ENCODE peak calls at places on chromosomes 1 and 21, in four cellular contexts. K is activated CD4-positive, alpha-beta T cell treated with anti-CD3 and anti-CD28 coated beads, Interleukin-2, amount 10 ng/mL, durations not matched to agents 24 days and 14 days; N is LoVo; W is HCEC 1CT. V is an unnamed sample.

GRCh38 chr1:203057831-203058673 is 27.8 kb downstream of the MYOG start:
- DNase-seq in W (no peak), N (no peak), K (no peak), V (no peak)

GRCh38 chr1:231165371-231165770 is 3.5 kb downstream of the TRIM67 start:
- DNase-seq in K (no peak), N (no peak), W (peak), V (peak)

GRCh38 chr1:156508205-156508954 is 7.8 kb upstream of the MEF2D start:
- DNase-seq in K (peak), W (peak), N (no peak), V (no peak)

GRCh38 chr1:55542901-55543504 is 327.8 kb upstream of the USP24 start:
- DNase-seq in W (peak), K (no peak), N (peak), V (peak)

GRCh38 chr1:177589166-177589565 is 380.7 kb downstream of the SEC16B start:
- DNase-seq in W (no peak), K (no peak), N (no peak), V (no peak)

GRCh38 chr1:94332952-94333351 is 85.2 kb upstream of the ABCD3 start:
- DNase-seq in W (peak), N (no peak), K (no peak), V (peak)

GRCh38 chr1:59077739-59078503 is 219.0 kb upstream of the FGGY start:
- DNase-seq in W (no peak), N (no peak), K (no peak), V (no peak)

GRCh38 chr1:31423418-31423947 is 10.5 kb downstream of the SERINC2 start:
- DNase-seq in W (no peak), K (no peak), N (no peak), V (no peak)

GRCh38 chr21:41612674-41613250 is 104.8 kb upstream of the TMPRSS2 start:
- DNase-seq in K (peak), N (peak), W (no peak), V (peak)

GRCh38 chr1:92961896-92962752 is 862 bp upstream of the DIPK1A start:
- DNase-seq in N (peak), K (peak), W (peak), V (peak)

GRCh38 chr1:223180803-223181321 is 37.8 kb upstream of the TLR5 start:
- DNase-seq in K (no peak), N (no peak), W (no peak), V (no peak)

GRCh38 chr1:183577897-183578470 is 12.3 kb downstream of the NCF2 start:
- DNase-seq in K (no peak), N (no peak), W (no peak), V (no peak)

GRCh38 chr1:51296379-51297357 is 33.7 kb downstream of the TTC39A start:
- DNase-seq in K (peak), N (peak), W (peak), V (peak)

GRCh38 chr1:167499657-167500056 is 18.7 kb downstream of the CD247 start:
- DNase-seq in W (no peak), K (peak), N (no peak), V (no peak)

GRCh38 chr1:6591222-6591621 is 11.4 kb downstream of the ZBTB48 start:
- DNase-seq in W (no peak), N (no peak), K (no peak), V (no peak)

GRCh38 chr1:62466982-62467532 is 30.2 kb downstream of the USP1 start:
- DNase-seq in N (no peak), W (no peak), K (no peak), V (no peak)

GRCh38 chr1:4637616-4638346 is 16.6 kb upstream of the AJAP1 start:
- DNase-seq in N (no peak), K (no peak), W (no peak), V (no peak)

GRCh38 chr1:12179111-12179519 is 12.3 kb downstream of the TNFRSF1B start:
- DNase-seq in K (peak), N (no peak), W (no peak), V (peak)

GRCh38 chr21:38531610-38532009 is 33.3 kb upstream of the ERG start:
- DNase-seq in K (no peak), W (no peak), N (no peak), V (no peak)

GRCh38 chr1:200774311-200774710 is 35.6 kb downstream of the CAMSAP2 start:
- DNase-seq in W (no peak), N (no peak), K (no peak), V (no peak)

GRCh38 chr1:209815931-209816338 is 10.0 kb upstream of the IRF6 start:
- DNase-seq in N (no peak), W (no peak), K (no peak), V (no peak)

GRCh38 chr1:2300004-2300771 is 72.1 kb downstream of the SKI start:
- DNase-seq in W (no peak), K (peak), N (no peak), V (peak)

GRCh38 chr21:43936186-43936967 is 71.4 kb downstream of the AGPAT3 start:
- DNase-seq in N (no peak), K (no peak), W (no peak), V (no peak)

GRCh38 chr1:216314369-216315095 is 108.7 kb downstream of the USH2A start:
- DNase-seq in W (peak), K (no peak), N (no peak), V (peak)

GRCh38 chr1:185961664-185962063 is 227.5 kb downstream of the HMCN1 start:
- DNase-seq in W (no peak), N (no peak), K (no peak), V (no peak)

GRCh38 chr1:10969267-10969970 is 43.0 kb upstream of the TARDBP start:
- DNase-seq in N (no peak), W (no peak), K (no peak), V (no peak)

GRCh38 chr1:223393275-223394214 is at the start of gene CCDC185:
- DNase-seq in N (no peak), K (no peak), W (no peak), V (no peak)

GRCh38 chr21:33650230-33650629 is 7.9 kb downstream of the ITSN1 start:
- DNase-seq in N (no peak), K (no peak), W (no peak), V (no peak)

GRCh38 chr1:23122023-23122738 is 46.5 kb downstream of the LUZP1 start:
- DNase-seq in N (no peak), W (peak), K (no peak), V (no peak)

GRCh38 chr1:12177999-12178441 is 11.2 kb downstream of the TNFRSF1B start:
- DNase-seq in N (no peak), W (peak), K (peak), V (peak)

GRCh38 chr1:208183977-208184901 is 59.9 kb downstream of the PLXNA2 start:
- DNase-seq in K (no peak), N (peak), W (peak), V (peak)

GRCh38 chr21:33197546-33197945 is 32.2 kb upstream of the IFNAR2 start:
- DNase-seq in N (no peak), W (no peak), K (no peak), V (no peak)

GRCh38 chr1:174158767-174159252 is 510 bp upstream of the RABGAP1L start:
- DNase-seq in K (no peak), N (no peak), W (no peak), V (no peak)

GRCh38 chr1:232376632-232377493 is 253.1 kb downstream of the SIPA1L2 start:
- DNase-seq in K (no peak), N (no peak), W (no peak), V (no peak)

GRCh38 chr1:31672988-31673387 is 28.3 kb upstream of the PEF1 start:
- DNase-seq in W (no peak), K (no peak), N (no peak), V (no peak)

GRCh38 chr1:169928438-169929209 is 34.9 kb upstream of the SCYL3 start:
- DNase-seq in N (peak), W (peak), K (peak), V (peak)